ENCODE peak calls at places on chromosomes 7 and 10, in five cellular contexts. One of them, this sample, is unnamed.

GRCh38 chr7:108094933-108095710 is 35.0 kb downstream of the LAMB4 start:
- DNase-seq in CD8-positive, alpha-beta T cell: no peak
- DNase-seq in IMR-90: peak
- DNase-seq in prostate gland: peak
- DNase-seq in hippocampal formation: no peak
- DNase-seq in this sample: no peak

GRCh38 chr10:113111260-113111659 is 161.2 kb downstream of the TCF7L2 start:
- DNase-seq in CD8-positive, alpha-beta T cell: no peak
- DNase-seq in IMR-90: no peak
- DNase-seq in prostate gland: no peak
- DNase-seq in hippocampal formation: no peak
- DNase-seq in this sample: no peak

GRCh38 chr10:85266808-85267207 is 938.4 kb downstream of the CCSER2 start:
- DNase-seq in CD8-positive, alpha-beta T cell: no peak
- DNase-seq in IMR-90: no peak
- DNase-seq in prostate gland: no peak
- DNase-seq in hippocampal formation: no peak
- DNase-seq in this sample: no peak

GRCh38 chr10:121952226-121952625 is 22.8 kb downstream of the NSMCE4A start:
- DNase-seq in CD8-positive, alpha-beta T cell: no peak
- DNase-seq in IMR-90: peak
- DNase-seq in prostate gland: no peak
- DNase-seq in hippocampal formation: no peak
- DNase-seq in this sample: no peak

GRCh38 chr10:9992656-9993055 is 1025.0 kb upstream of the CELF2 start:
- DNase-seq in CD8-positive, alpha-beta T cell: no peak
- DNase-seq in IMR-90: no peak
- DNase-seq in prostate gland: no peak
- DNase-seq in hippocampal formation: no peak
- DNase-seq in this sample: no peak

GRCh38 chr7:1546909-1547776 is 8.9 kb downstream of the TMEM184A start:
- DNase-seq in CD8-positive, alpha-beta T cell: no peak
- DNase-seq in IMR-90: no peak
- DNase-seq in prostate gland: no peak
- DNase-seq in hippocampal formation: no peak
- DNase-seq in this sample: no peak

GRCh38 chr7:115962340-115962739 is 68.2 kb downstream of the TFEC start:
- DNase-seq in CD8-positive, alpha-beta T cell: no peak
- DNase-seq in IMR-90: no peak
- DNase-seq in prostate gland: no peak
- DNase-seq in hippocampal formation: no peak
- DNase-seq in this sample: no peak

GRCh38 chr10:47296111-47296894 is 3.7 kb upstream of the GDF10 start:
- DNase-seq in CD8-positive, alpha-beta T cell: no peak
- DNase-seq in IMR-90: no peak
- DNase-seq in prostate gland: no peak
- DNase-seq in hippocampal formation: no peak
- DNase-seq in this sample: no peak